ENCODE peak calls at places on chromosome 19, in four cellular contexts. V is T-helper 22 cell; Q is SK-N-SH; O is stimulated activated CD4-positive, alpha-beta T cell treated with anti-CD3 and anti-CD28 coated beads, TNF-alpha, amount 100 ng/mL, for 48 hours. Z is an unnamed sample.

GRCh38 chr19:3275583-3276340 is 51.3 kb downstream of the CELF5 start:
- DNase-seq in V (peak), Q (peak), O (peak), Z (peak)

GRCh38 chr19:18279516-18280246 is 1.7 kb downstream of the JUND start:
- DNase-seq in V (peak), Q (peak), O (peak), Z (peak)

GRCh38 chr19:40745402-40745780 is 4.9 kb downstream of the ACTMAP start:
- DNase-seq in V (no peak), Q (no peak), O (no peak), Z (no peak)

GRCh38 chr19:8576273-8576993 is 809 bp downstream of the MYO1F start:
- DNase-seq in V (no peak), Q (no peak), O (no peak), Z (no peak)

GRCh38 chr19:38617764-38618589 is at the start of gene MAP4K1:
- DNase-seq in V (peak), Q (no peak), O (peak), Z (peak)

GRCh38 chr19:13301627-13302334 is 151.6 kb downstream of the IER2 start:
- DNase-seq in V (no peak), Q (no peak), O (no peak), Z (no peak)

GRCh38 chr19:7982103-7982502 is 23.3 kb downstream of the ELAVL1 start:
- DNase-seq in V (no peak), Q (no peak), O (no peak), Z (no peak)

GRCh38 chr19:42965204-42965603 is 28.2 kb upstream of the PSG7 start:
- DNase-seq in V (no peak), Q (peak), O (no peak), Z (no peak)

GRCh38 chr19:52191951-52192350 is 2.1 kb downstream of the PPP2R1A start:
- DNase-seq in V (no peak), Q (no peak), O (no peak), Z (no peak)

Z was measured in WTC11.